ENCODE peak calls at places on chromosomes 11 and 22, in seven cellular contexts. L is SW 1271; S is activated CD8-positive, alpha-beta memory T cell treated with anti-CD3 and anti-CD28 coated beads, Interleukin-2, amount 50 U/mL, for 4 hours; M is activated T-cell treated with anti-CD3 and anti-CD28 coated beads for 1 hour; J is posterior vena cava; G is HFFc6; H is type B pancreatic cell. A is an unnamed sample.

GRCh38 chr11:102564110-102564509 is 33.6 kb upstream of the MMP7 start:
- DNase-seq in L (peak), S (no peak), M (no peak), J (no peak), G (peak), H (no peak), A (no peak)

GRCh38 chr11:125245299-125245698 is 80.7 kb downstream of the PKNOX2 start:
- DNase-seq in L (no peak), S (no peak), M (no peak), J (peak), G (no peak), H (no peak), A (no peak)

GRCh38 chr22:27314276-27314807 is 487.2 kb downstream of the MN1 start:
- DNase-seq in L (no peak), S (no peak), M (no peak), J (no peak), G (no peak), H (no peak), A (no peak)

GRCh38 chr11:67280341-67280790 is 8.7 kb upstream of the ANKRD13D start:
- DNase-seq in L (no peak), S (no peak), M (no peak), J (peak), G (no peak), H (no peak), A (no peak)

GRCh38 chr11:115760528-115760837 is 256.3 kb upstream of the CADM1 start:
- DNase-seq in L (no peak), S (no peak), M (no peak), J (no peak), G (no peak), H (no peak), A (no peak)

GRCh38 chr11:441418-442274 is at the start of gene ANO9:
- DNase-seq in L (no peak), S (peak), M (peak), J (no peak), G (no peak), H (no peak), A (peak)

GRCh38 chr11:88353835-88354496 is 16.4 kb upstream of the CTSC start:
- DNase-seq in L (no peak), S (no peak), M (no peak), J (no peak), G (no peak), H (no peak), A (no peak)

GRCh38 chr11:36751996-36752395 is 154.0 kb upstream of the RAG2 start:
- DNase-seq in L (no peak), S (no peak), M (no peak), J (no peak), G (no peak), H (no peak), A (no peak)

GRCh38 chr11:102476812-102477211 is 24.2 kb upstream of the TMEM123 start:
- DNase-seq in L (no peak), S (no peak), M (no peak), J (no peak), G (no peak), H (no peak), A (no peak)

GRCh38 chr11:118012083-118012669 is 26.0 kb downstream of the IL10RA start:
- DNase-seq in L (no peak), S (no peak), M (no peak), J (no peak), G (peak), H (no peak), A (no peak)

GRCh38 chr11:67262731-67263675 is 3.3 kb upstream of the GRK2 start:
- DNase-seq in L (peak), S (peak), M (peak), J (peak), G (peak), H (no peak), A (peak)

GRCh38 chr22:42360348-42360747 is 71.9 kb downstream of the NFAM1 start:
- DNase-seq in L (no peak), S (no peak), M (no peak), J (no peak), G (no peak), H (no peak), A (no peak)

GRCh38 chr11:99934008-99934407 is 753.1 kb upstream of the ARHGAP42 start:
- DNase-seq in L (no peak), S (no peak), M (no peak), J (no peak), G (no peak), H (no peak), A (no peak)

GRCh38 chr22:34880667-34881066 is 185.3 kb upstream of the ISX start:
- DNase-seq in L (no peak), S (no peak), M (no peak), J (no peak), G (no peak), H (no peak), A (no peak)

A was measured in effector CD8-positive, alpha-beta T cell.